ENCODE peak calls at places on chromosomes 13 and 19, in nine cellular contexts. G is mucosa of gallbladder; E is stomach; A is HTR-8/SVneo; Z is HCT116; P is CD4-positive, CD25-positive, alpha-beta regulatory T cell; M is tibial nerve; K is breast epithelium; Y is NCI-H1105 treated with DMSO at 0.1 percent for 48 hours. H is an unnamed sample.

GRCh38 chr19:41928221-41928683 is at the start of gene ERFL:
- DNase-seq in Z (no peak), Y (no peak), P (no peak), K (no peak), M (no peak), G (no peak), E (no peak), A (no peak), H (no peak)

GRCh38 chr19:10780368-10780767 is 55.6 kb downstream of the TMED1 start:
- DNase-seq in E (no peak), M (peak), G (peak), K (peak), Y (no peak), P (no peak), Z (no peak), A (no peak), H (peak)

GRCh38 chr13:31048521-31048920 is 113.2 kb downstream of the HSPH1 start:
- DNase-seq in P (no peak), E (no peak), A (peak), G (no peak), Y (no peak), K (no peak), Z (no peak), M (no peak), H (peak)

GRCh38 chr19:8446055-8446709 is 1.4 kb downstream of the HNRNPM start:
- DNase-seq in Y (no peak), Z (no peak), M (no peak), A (no peak), K (no peak), P (peak), G (no peak), E (no peak), H (no peak)

GRCh38 chr19:1511318-1511988 is 1.4 kb downstream of the ADAMTSL5 start:
- DNase-seq in A (no peak), P (no peak), E (no peak), K (no peak), G (no peak), Y (no peak), Z (no peak), M (no peak), H (no peak)

GRCh38 chr19:18279516-18280246 is 1.7 kb downstream of the JUND start:
- DNase-seq in G (peak), Y (peak), A (peak), Z (peak), K (peak), M (peak), E (peak), P (peak), H (peak)

GRCh38 chr13:40401911-40402776 is 264.3 kb downstream of the FOXO1 start:
- DNase-seq in Y (no peak), G (peak), A (peak), P (peak), E (peak), Z (peak), M (peak), K (peak), H (peak)

GRCh38 chr19:29216021-29216420 is 3.1 kb upstream of the UQCRFS1 start:
- DNase-seq in Z (no peak), M (no peak), G (no peak), K (no peak), Y (no peak), E (no peak), P (no peak), A (no peak), H (no peak)

GRCh38 chr19:50341091-50341564 is 12.0 kb upstream of the KCNC3 start:
- DNase-seq in Z (no peak), K (no peak), M (no peak), A (no peak), Y (no peak), E (no peak), P (no peak), G (no peak), H (no peak)

GRCh38 chr13:109768176-109768575 is 18.2 kb downstream of the IRS2 start:
- DNase-seq in A (no peak), E (no peak), M (no peak), Y (no peak), G (no peak), Z (no peak), P (no peak), K (no peak), H (no peak)

GRCh38 chr19:5081441-5082161 is 112.7 kb downstream of the KDM4B start:
- DNase-seq in Z (no peak), A (no peak), P (no peak), Y (no peak), K (no peak), E (no peak), M (no peak), G (no peak), H (no peak)

GRCh38 chr19:49637865-49638350 is 2.0 kb downstream of the RRAS start:
- DNase-seq in M (peak), Z (no peak), P (no peak), K (peak), G (peak), E (peak), A (peak), Y (no peak), H (no peak)

GRCh38 chr13:102846261-102847015 is 606 bp downstream of the ERCC5 start:
- DNase-seq in Z (peak), K (no peak), G (peak), E (peak), Y (peak), M (no peak), P (peak), A (no peak), H (no peak)

GRCh38 chr19:33772102-33772857 is 24.4 kb upstream of the KCTD15 start:
- DNase-seq in M (no peak), A (no peak), Y (no peak), P (no peak), G (no peak), E (no peak), Z (no peak), K (no peak), H (no peak)

GRCh38 chr13:81021284-81021683 is 680.4 kb upstream of the SPRY2 start:
- DNase-seq in Y (no peak), G (no peak), E (no peak), Z (no peak), P (no peak), M (no peak), K (no peak), A (no peak), H (no peak)

GRCh38 chr19:15652559-15653278 is 12.0 kb downstream of the CYP4F3 start:
- DNase-seq in M (no peak), K (no peak), Z (no peak), G (no peak), P (no peak), E (no peak), A (no peak), Y (no peak), H (no peak)

GRCh38 chr13:62704795-62705329 is 1289.2 kb upstream of the PCDH20 start:
- DNase-seq in G (no peak), Z (no peak), P (no peak), A (no peak), E (no peak), K (no peak), Y (peak), M (no peak), H (no peak)

GRCh38 chr13:106533101-106533939 is 2.1 kb downstream of the EFNB2 start:
- DNase-seq in P (peak), G (peak), E (peak), K (peak), A (peak), M (peak), Z (no peak), Y (peak), H (peak)

GRCh38 chr19:6061420-6062130 is 48.7 kb downstream of the RFX2 start:
- DNase-seq in Y (no peak), M (no peak), P (no peak), A (no peak), E (no peak), Z (no peak), G (peak), K (peak), H (peak)

GRCh38 chr19:20247016-20247683 is 80.1 kb downstream of the ZNF486 start:
- DNase-seq in Z (no peak), M (no peak), Y (peak), G (peak), A (peak), E (peak), P (peak), K (no peak), H (no peak)

GRCh38 chr13:97758317-97758716 is 195.2 kb upstream of the IPO5 start:
- DNase-seq in Y (no peak), E (no peak), A (no peak), P (no peak), Z (no peak), G (no peak), K (no peak), M (no peak), H (no peak)

GRCh38 chr13:27038323-27038722 is 133.3 kb downstream of the USP12 start:
- DNase-seq in P (no peak), E (no peak), M (no peak), K (no peak), G (no peak), A (peak), Z (peak), Y (no peak), H (peak)

GRCh38 chr13:110246530-110246929 is 60.4 kb downstream of the COL4A1 start:
- DNase-seq in Z (no peak), A (no peak), M (no peak), K (no peak), Y (no peak), E (no peak), G (no peak), P (no peak), H (peak)

GRCh38 chr13:30408319-30409101 is 13.8 kb upstream of the UBE2L5 start:
- DNase-seq in G (peak), E (peak), Y (no peak), P (peak), Z (no peak), M (peak), A (no peak), K (peak), H (peak)